ENCODE peak calls at places on chromosomes 5 and 9, in nine cellular contexts. D, U, A, S, G, P, K, L and B are unnamed samples.
A peak's percentile ranks its signal among the peaks of the same experiment; 100 is the strongest.

GRCh38 chr9:34098307-34098706 is 28.2 kb downstream of the DCAF12 start:
- DNase-seq in D (no peak), U (no peak), A (no peak), S (no peak), G (no peak), P (no peak), K (no peak), L (no peak), B (no peak)

GRCh38 chr5:72661405-72661804 is 154.2 kb upstream of the ZNF366 start:
- DNase-seq in D (no peak), U (no peak), A (peak; percentile 77), S (peak; percentile 62), G (no peak), P (no peak), K (peak; percentile 28), L (no peak), B (no peak)

GRCh38 chr9:99881769-99882168 is 24.7 kb upstream of the STX17 start:
- DNase-seq in D (no peak), U (no peak), A (no peak), S (no peak), G (no peak), P (no peak), K (no peak), L (no peak), B (no peak)

GRCh38 chr5:164346785-164347630 is 841.6 kb downstream of the MAT2B start:
- DNase-seq in D (no peak), U (no peak), A (no peak), S (no peak), G (no peak), P (no peak), K (no peak), L (no peak), B (no peak)

GRCh38 chr9:112867275-112867991 is 23.2 kb downstream of the SLC46A2 start:
- DNase-seq in D (no peak), U (no peak), A (peak; percentile 82), S (peak; percentile 92), G (no peak), P (no peak), K (no peak), L (no peak), B (no peak)

GRCh38 chr5:72510610-72511121 is 3.5 kb upstream of the ZNF366 start:
- DNase-seq in D (no peak), U (no peak), A (peak; percentile 55), S (peak; percentile 55), G (no peak), P (no peak), K (peak; percentile 62), L (no peak), B (no peak)

GRCh38 chr5:173094012-173094661 is 38.0 kb downstream of the CREBRF start:
- DNase-seq in D (no peak), U (no peak), A (no peak), S (peak; percentile 11), G (no peak), P (no peak), K (no peak), L (no peak), B (no peak)

GRCh38 chr5:177416334-177416733 is 7.0 kb upstream of the F12 start:
- DNase-seq in D (no peak), U (no peak), A (no peak), S (peak; percentile 41), G (no peak), P (no peak), K (no peak), L (no peak), B (no peak)

GRCh38 chr5:535781-536698 is 11.8 kb upstream of the SLC9A3 start:
- DNase-seq in D (no peak), U (no peak), A (no peak), S (no peak), G (no peak), P (no peak), K (no peak), L (no peak), B (no peak)

GRCh38 chr5:127112347-127112864 is 39.1 kb upstream of the C5orf63 start:
- DNase-seq in D (no peak), U (no peak), A (no peak), S (peak; percentile 72), G (no peak), P (no peak), K (no peak), L (no peak), B (no peak)

GRCh38 chr5:123515904-123516303 is 3.9 kb downstream of the CSNK1G3 start:
- DNase-seq in D (no peak), U (no peak), A (no peak), S (no peak), G (no peak), P (no peak), K (no peak), L (no peak), B (no peak)

GRCh38 chr5:137374110-137374853 is 124.8 kb downstream of the SPOCK1 start:
- DNase-seq in D (peak; percentile 85), U (no peak), A (no peak), S (no peak), G (no peak), P (no peak), K (no peak), L (no peak), B (peak; percentile 29)

GRCh38 chr5:32095261-32095671 is 78.9 kb downstream of the GOLPH3 start:
- DNase-seq in D (no peak), U (no peak), A (no peak), S (no peak), G (no peak), P (no peak), K (no peak), L (no peak), B (no peak)

GRCh38 chr5:33957789-33958575 is 21.8 kb downstream of the RXFP3 start:
- DNase-seq in D (no peak), U (no peak), A (no peak), S (no peak), G (no peak), P (no peak), K (no peak), L (no peak), B (no peak)

GRCh38 chr9:94734054-94734754 is 7.7 kb downstream of the AOPEP start:
- DNase-seq in D (no peak), U (no peak), A (no peak), S (no peak), G (no peak), P (no peak), K (no peak), L (no peak), B (no peak)

GRCh38 chr5:142441638-142442037 is 116.8 kb upstream of the SPRY4 start:
- DNase-seq in D (no peak), U (no peak), A (no peak), S (peak; percentile 27), G (no peak), P (no peak), K (no peak), L (no peak), B (no peak)

GRCh38 chr5:96952118-96952750 is 16.4 kb downstream of the LNPEP start:
- DNase-seq in D (no peak), U (no peak), A (no peak), S (no peak), G (no peak), P (no peak), K (no peak), L (no peak), B (no peak)